ENCODE peak calls at places on chromosomes 11 and 22, in ten cellular contexts. One of them, this sample, is unnamed.

GRCh38 chr11:119666463-119667131 is 62.4 kb downstream of the NECTIN1 start:
- DNase-seq in brain pericyte: no peak
- DNase-seq in effector memory CD8-positive, alpha-beta T cell: peak
- DNase-seq in astrocyte: peak
- DNase-seq in posterior vena cava: peak
- DNase-seq in lower lobe of right lung: peak
- DNase-seq in activated CD4-positive, alpha-beta memory T cell treated with anti-CD3 and anti-CD28 coated beads, Interleukin-2, amount 10 ng/mL, durations not matched to agents 7 days and 5 days: peak
- DNase-seq in naive B cell: peak
- DNase-seq in transverse colon: peak
- DNase-seq in mucosa of gallbladder: peak
- DNase-seq in this sample: peak

GRCh38 chr11:121553806-121554205 is 101.0 kb upstream of the SORL1-AS1 start:
- DNase-seq in mucosa of gallbladder: peak
- DNase-seq in posterior vena cava: no peak
- DNase-seq in transverse colon: peak
- DNase-seq in astrocyte: peak
- DNase-seq in brain pericyte: no peak
- DNase-seq in effector memory CD8-positive, alpha-beta T cell: no peak
- DNase-seq in naive B cell: no peak
- DNase-seq in lower lobe of right lung: no peak
- DNase-seq in activated CD4-positive, alpha-beta memory T cell treated with anti-CD3 and anti-CD28 coated beads, Interleukin-2, amount 10 ng/mL, durations not matched to agents 7 days and 5 days: no peak
- DNase-seq in this sample: no peak

GRCh38 chr11:9643751-9644150 is 20.1 kb upstream of the SWAP70 start:
- DNase-seq in astrocyte: no peak
- DNase-seq in activated CD4-positive, alpha-beta memory T cell treated with anti-CD3 and anti-CD28 coated beads, Interleukin-2, amount 10 ng/mL, durations not matched to agents 7 days and 5 days: no peak
- DNase-seq in naive B cell: no peak
- DNase-seq in mucosa of gallbladder: no peak
- DNase-seq in transverse colon: no peak
- DNase-seq in lower lobe of right lung: no peak
- DNase-seq in effector memory CD8-positive, alpha-beta T cell: no peak
- DNase-seq in brain pericyte: no peak
- DNase-seq in posterior vena cava: no peak
- DNase-seq in this sample: no peak

GRCh38 chr11:477042-477715 is 27.1 kb downstream of the PTDSS2 start:
- DNase-seq in effector memory CD8-positive, alpha-beta T cell: no peak
- DNase-seq in transverse colon: no peak
- DNase-seq in brain pericyte: no peak
- DNase-seq in activated CD4-positive, alpha-beta memory T cell treated with anti-CD3 and anti-CD28 coated beads, Interleukin-2, amount 10 ng/mL, durations not matched to agents 7 days and 5 days: no peak
- DNase-seq in astrocyte: no peak
- DNase-seq in posterior vena cava: no peak
- DNase-seq in mucosa of gallbladder: no peak
- DNase-seq in lower lobe of right lung: no peak
- DNase-seq in naive B cell: no peak
- DNase-seq in this sample: no peak

GRCh38 chr11:2750601-2751522 is 51.1 kb upstream of the KCNQ1OT1 start:
- DNase-seq in lower lobe of right lung: peak
- DNase-seq in brain pericyte: no peak
- DNase-seq in naive B cell: no peak
- DNase-seq in activated CD4-positive, alpha-beta memory T cell treated with anti-CD3 and anti-CD28 coated beads, Interleukin-2, amount 10 ng/mL, durations not matched to agents 7 days and 5 days: no peak
- DNase-seq in transverse colon: peak
- DNase-seq in effector memory CD8-positive, alpha-beta T cell: no peak
- DNase-seq in astrocyte: no peak
- DNase-seq in posterior vena cava: peak
- DNase-seq in mucosa of gallbladder: no peak
- DNase-seq in this sample: no peak

GRCh38 chr11:117200813-117201515 is 1.8 kb downstream of the TAGLN start:
- DNase-seq in mucosa of gallbladder: no peak
- DNase-seq in brain pericyte: no peak
- DNase-seq in activated CD4-positive, alpha-beta memory T cell treated with anti-CD3 and anti-CD28 coated beads, Interleukin-2, amount 10 ng/mL, durations not matched to agents 7 days and 5 days: no peak
- DNase-seq in transverse colon: no peak
- DNase-seq in effector memory CD8-positive, alpha-beta T cell: no peak
- DNase-seq in posterior vena cava: no peak
- DNase-seq in naive B cell: no peak
- DNase-seq in astrocyte: no peak
- DNase-seq in lower lobe of right lung: no peak
- DNase-seq in this sample: no peak

GRCh38 chr22:50010676-50011446 is 1.7 kb downstream of the IL17REL start:
- DNase-seq in effector memory CD8-positive, alpha-beta T cell: peak
- DNase-seq in naive B cell: peak
- DNase-seq in astrocyte: no peak
- DNase-seq in mucosa of gallbladder: no peak
- DNase-seq in brain pericyte: no peak
- DNase-seq in transverse colon: peak
- DNase-seq in activated CD4-positive, alpha-beta memory T cell treated with anti-CD3 and anti-CD28 coated beads, Interleukin-2, amount 10 ng/mL, durations not matched to agents 7 days and 5 days: no peak
- DNase-seq in lower lobe of right lung: peak
- DNase-seq in posterior vena cava: peak
- DNase-seq in this sample: no peak

GRCh38 chr11:46249103-46249942 is 28.1 kb upstream of the CREB3L1 start:
- DNase-seq in lower lobe of right lung: no peak
- DNase-seq in brain pericyte: no peak
- DNase-seq in effector memory CD8-positive, alpha-beta T cell: no peak
- DNase-seq in naive B cell: no peak
- DNase-seq in activated CD4-positive, alpha-beta memory T cell treated with anti-CD3 and anti-CD28 coated beads, Interleukin-2, amount 10 ng/mL, durations not matched to agents 7 days and 5 days: no peak
- DNase-seq in mucosa of gallbladder: no peak
- DNase-seq in posterior vena cava: no peak
- DNase-seq in astrocyte: peak
- DNase-seq in transverse colon: no peak
- DNase-seq in this sample: no peak

GRCh38 chr11:58963551-58964075 is 24.3 kb downstream of the GLYATL1 start:
- DNase-seq in transverse colon: no peak
- DNase-seq in lower lobe of right lung: peak
- DNase-seq in effector memory CD8-positive, alpha-beta T cell: no peak
- DNase-seq in mucosa of gallbladder: peak
- DNase-seq in brain pericyte: peak
- DNase-seq in astrocyte: peak
- DNase-seq in activated CD4-positive, alpha-beta memory T cell treated with anti-CD3 and anti-CD28 coated beads, Interleukin-2, amount 10 ng/mL, durations not matched to agents 7 days and 5 days: no peak
- DNase-seq in posterior vena cava: no peak
- DNase-seq in naive B cell: no peak
- DNase-seq in this sample: no peak

GRCh38 chr11:19962795-19963163 is 197.5 kb downstream of the DBX1 start:
- DNase-seq in naive B cell: no peak
- DNase-seq in brain pericyte: no peak
- DNase-seq in mucosa of gallbladder: no peak
- DNase-seq in effector memory CD8-positive, alpha-beta T cell: no peak
- DNase-seq in transverse colon: no peak
- DNase-seq in lower lobe of right lung: no peak
- DNase-seq in posterior vena cava: no peak
- DNase-seq in activated CD4-positive, alpha-beta memory T cell treated with anti-CD3 and anti-CD28 coated beads, Interleukin-2, amount 10 ng/mL, durations not matched to agents 7 days and 5 days: no peak
- DNase-seq in astrocyte: peak
- DNase-seq in this sample: no peak

GRCh38 chr11:17770917-17771316 is 36.3 kb downstream of the KCNC1 start:
- DNase-seq in posterior vena cava: no peak
- DNase-seq in mucosa of gallbladder: no peak
- DNase-seq in effector memory CD8-positive, alpha-beta T cell: no peak
- DNase-seq in lower lobe of right lung: no peak
- DNase-seq in transverse colon: no peak
- DNase-seq in astrocyte: no peak
- DNase-seq in naive B cell: no peak
- DNase-seq in activated CD4-positive, alpha-beta memory T cell treated with anti-CD3 and anti-CD28 coated beads, Interleukin-2, amount 10 ng/mL, durations not matched to agents 7 days and 5 days: no peak
- DNase-seq in brain pericyte: no peak
- DNase-seq in this sample: no peak

GRCh38 chr22:39478461-39478860 is 21.6 kb downstream of the MGAT3 start:
- DNase-seq in posterior vena cava: no peak
- DNase-seq in transverse colon: no peak
- DNase-seq in mucosa of gallbladder: no peak
- DNase-seq in effector memory CD8-positive, alpha-beta T cell: no peak
- DNase-seq in astrocyte: no peak
- DNase-seq in brain pericyte: no peak
- DNase-seq in activated CD4-positive, alpha-beta memory T cell treated with anti-CD3 and anti-CD28 coated beads, Interleukin-2, amount 10 ng/mL, durations not matched to agents 7 days and 5 days: peak
- DNase-seq in naive B cell: no peak
- DNase-seq in lower lobe of right lung: no peak
- DNase-seq in this sample: no peak

GRCh38 chr11:129067454-129067853 is 124.7 kb downstream of the ARHGAP32 start:
- DNase-seq in naive B cell: no peak
- DNase-seq in effector memory CD8-positive, alpha-beta T cell: no peak
- DNase-seq in posterior vena cava: no peak
- DNase-seq in lower lobe of right lung: no peak
- DNase-seq in astrocyte: no peak
- DNase-seq in mucosa of gallbladder: no peak
- DNase-seq in transverse colon: no peak
- DNase-seq in brain pericyte: no peak
- DNase-seq in activated CD4-positive, alpha-beta memory T cell treated with anti-CD3 and anti-CD28 coated beads, Interleukin-2, amount 10 ng/mL, durations not matched to agents 7 days and 5 days: no peak
- DNase-seq in this sample: no peak

GRCh38 chr22:19723990-19724827 is 870 bp downstream of the GP1BB start:
- DNase-seq in effector memory CD8-positive, alpha-beta T cell: no peak
- DNase-seq in astrocyte: peak
- DNase-seq in naive B cell: no peak
- DNase-seq in posterior vena cava: no peak
- DNase-seq in transverse colon: no peak
- DNase-seq in mucosa of gallbladder: no peak
- DNase-seq in lower lobe of right lung: no peak
- DNase-seq in activated CD4-positive, alpha-beta memory T cell treated with anti-CD3 and anti-CD28 coated beads, Interleukin-2, amount 10 ng/mL, durations not matched to agents 7 days and 5 days: peak
- DNase-seq in brain pericyte: no peak
- DNase-seq in this sample: no peak

GRCh38 chr22:24434472-24435322 is 7.3 kb downstream of the ADORA2A start:
- DNase-seq in brain pericyte: no peak
- DNase-seq in effector memory CD8-positive, alpha-beta T cell: peak
- DNase-seq in mucosa of gallbladder: peak
- DNase-seq in lower lobe of right lung: no peak
- DNase-seq in activated CD4-positive, alpha-beta memory T cell treated with anti-CD3 and anti-CD28 coated beads, Interleukin-2, amount 10 ng/mL, durations not matched to agents 7 days and 5 days: peak
- DNase-seq in astrocyte: peak
- DNase-seq in posterior vena cava: peak
- DNase-seq in transverse colon: peak
- DNase-seq in naive B cell: peak
- DNase-seq in this sample: peak

GRCh38 chr22:46078241-46079092 is 71.9 kb upstream of the PPARA start:
- DNase-seq in naive B cell: no peak
- DNase-seq in transverse colon: peak
- DNase-seq in effector memory CD8-positive, alpha-beta T cell: no peak
- DNase-seq in mucosa of gallbladder: peak
- DNase-seq in brain pericyte: no peak
- DNase-seq in astrocyte: peak
- DNase-seq in activated CD4-positive, alpha-beta memory T cell treated with anti-CD3 and anti-CD28 coated beads, Interleukin-2, amount 10 ng/mL, durations not matched to agents 7 days and 5 days: no peak
- DNase-seq in lower lobe of right lung: peak
- DNase-seq in posterior vena cava: peak
- DNase-seq in this sample: no peak

GRCh38 chr11:76788661-76789442 is 5.7 kb downstream of the TSKU start:
- DNase-seq in lower lobe of right lung: peak
- DNase-seq in mucosa of gallbladder: peak
- DNase-seq in transverse colon: peak
- DNase-seq in effector memory CD8-positive, alpha-beta T cell: no peak
- DNase-seq in activated CD4-positive, alpha-beta memory T cell treated with anti-CD3 and anti-CD28 coated beads, Interleukin-2, amount 10 ng/mL, durations not matched to agents 7 days and 5 days: no peak
- DNase-seq in brain pericyte: no peak
- DNase-seq in naive B cell: no peak
- DNase-seq in posterior vena cava: peak
- DNase-seq in astrocyte: no peak
- DNase-seq in this sample: no peak

GRCh38 chr11:75492181-75492820 is 33.4 kb downstream of the GDPD5 start:
- DNase-seq in astrocyte: no peak
- DNase-seq in naive B cell: peak
- DNase-seq in effector memory CD8-positive, alpha-beta T cell: peak
- DNase-seq in transverse colon: peak
- DNase-seq in brain pericyte: no peak
- DNase-seq in mucosa of gallbladder: no peak
- DNase-seq in activated CD4-positive, alpha-beta memory T cell treated with anti-CD3 and anti-CD28 coated beads, Interleukin-2, amount 10 ng/mL, durations not matched to agents 7 days and 5 days: peak
- DNase-seq in lower lobe of right lung: no peak
- DNase-seq in posterior vena cava: peak
- DNase-seq in this sample: peak

GRCh38 chr11:125425601-125426000 is 70.5 kb downstream of the FEZ1 start:
- DNase-seq in lower lobe of right lung: no peak
- DNase-seq in brain pericyte: no peak
- DNase-seq in effector memory CD8-positive, alpha-beta T cell: no peak
- DNase-seq in posterior vena cava: peak
- DNase-seq in activated CD4-positive, alpha-beta memory T cell treated with anti-CD3 and anti-CD28 coated beads, Interleukin-2, amount 10 ng/mL, durations not matched to agents 7 days and 5 days: no peak
- DNase-seq in mucosa of gallbladder: no peak
- DNase-seq in transverse colon: no peak
- DNase-seq in naive B cell: no peak
- DNase-seq in astrocyte: no peak
- DNase-seq in this sample: no peak

This sample was measured in KG1.